ENCODE peak calls at places on chromosomes 16 and 17, in seven cellular contexts. One of them, this sample, is unnamed.

GRCh38 chr17:39404542-39405378 is 3.3 kb upstream of the FBXL20 start:
- DNase-seq in HCT116: no peak
- DNase-seq in K562: peak
- DNase-seq in SK-N-SH: no peak
- DNase-seq in HepG2: no peak
- DNase-seq in GM12878: no peak
- DNase-seq in H1: no peak
- DNase-seq in this sample: no peak

GRCh38 chr16:70433456-70434103 is 5.3 kb downstream of the ST3GAL2 start:
- DNase-seq in HCT116: no peak
- DNase-seq in K562: no peak
- DNase-seq in SK-N-SH: peak
- DNase-seq in HepG2: no peak
- DNase-seq in GM12878: no peak
- DNase-seq in H1: no peak
- DNase-seq in this sample: no peak

GRCh38 chr16:2963074-2963610 is 933 bp upstream of the KREMEN2 start:
- DNase-seq in HCT116: no peak
- DNase-seq in K562: peak
- DNase-seq in SK-N-SH: no peak
- DNase-seq in HepG2: no peak
- DNase-seq in GM12878: no peak
- DNase-seq in H1: no peak
- DNase-seq in this sample: no peak

GRCh38 chr16:324451-325334 is 27.8 kb downstream of the AXIN1 start:
- DNase-seq in HCT116: no peak
- DNase-seq in K562: peak
- DNase-seq in SK-N-SH: no peak
- DNase-seq in HepG2: no peak
- DNase-seq in GM12878: no peak
- DNase-seq in H1: no peak
- DNase-seq in this sample: no peak

GRCh38 chr17:1746975-1747543 is 4.4 kb downstream of the SERPINF2 start:
- DNase-seq in HCT116: no peak
- DNase-seq in K562: no peak
- DNase-seq in SK-N-SH: no peak
- DNase-seq in HepG2: no peak
- DNase-seq in GM12878: no peak
- DNase-seq in H1: peak
- DNase-seq in this sample: no peak

GRCh38 chr16:87206646-87207451 is 110.3 kb downstream of the C16orf95 start:
- DNase-seq in HCT116: peak
- DNase-seq in K562: no peak
- DNase-seq in SK-N-SH: no peak
- DNase-seq in HepG2: no peak
- DNase-seq in GM12878: no peak
- DNase-seq in H1: no peak
- DNase-seq in this sample: peak

GRCh38 chr16:10181196-10182162 is 749 bp downstream of the GRIN2A start:
- DNase-seq in HCT116: peak
- DNase-seq in K562: peak
- DNase-seq in SK-N-SH: peak
- DNase-seq in HepG2: peak
- DNase-seq in GM12878: no peak
- DNase-seq in H1: peak
- DNase-seq in this sample: peak

GRCh38 chr17:64507418-64507766 is 615 bp downstream of the CEP95 start:
- DNase-seq in HCT116: no peak
- DNase-seq in K562: peak
- DNase-seq in SK-N-SH: peak
- DNase-seq in HepG2: peak
- DNase-seq in GM12878: no peak
- DNase-seq in H1: no peak
- DNase-seq in this sample: peak

GRCh38 chr16:81645303-81645702 is 133.8 kb upstream of the PLCG2 start:
- DNase-seq in HCT116: no peak
- DNase-seq in K562: no peak
- DNase-seq in SK-N-SH: peak
- DNase-seq in HepG2: no peak
- DNase-seq in GM12878: no peak
- DNase-seq in H1: no peak
- DNase-seq in this sample: no peak

GRCh38 chr17:59331929-59332889 is 754 bp downstream of the YPEL2 start:
- DNase-seq in HCT116: no peak
- DNase-seq in K562: no peak
- DNase-seq in SK-N-SH: peak
- DNase-seq in HepG2: no peak
- DNase-seq in GM12878: no peak
- DNase-seq in H1: peak
- DNase-seq in this sample: no peak

GRCh38 chr17:34711646-34712045 is 132.3 kb downstream of the TMEM132E start:
- DNase-seq in HCT116: no peak
- DNase-seq in K562: no peak
- DNase-seq in SK-N-SH: no peak
- DNase-seq in HepG2: no peak
- DNase-seq in GM12878: no peak
- DNase-seq in H1: no peak
- DNase-seq in this sample: no peak

GRCh38 chr17:19720631-19721426 is 4.4 kb upstream of the SLC47A2 start:
- DNase-seq in HCT116: no peak
- DNase-seq in K562: no peak
- DNase-seq in SK-N-SH: no peak
- DNase-seq in HepG2: peak
- DNase-seq in GM12878: no peak
- DNase-seq in H1: no peak
- DNase-seq in this sample: no peak

GRCh38 chr16:2470603-2471015 is 488 bp upstream of the NTN3 start:
- DNase-seq in HCT116: no peak
- DNase-seq in K562: no peak
- DNase-seq in SK-N-SH: no peak
- DNase-seq in HepG2: no peak
- DNase-seq in GM12878: no peak
- DNase-seq in H1: no peak
- DNase-seq in this sample: no peak

GRCh38 chr17:78572277-78573205 is 4.7 kb downstream of the DNAH17 start:
- DNase-seq in HCT116: no peak
- DNase-seq in K562: no peak
- DNase-seq in SK-N-SH: peak
- DNase-seq in HepG2: no peak
- DNase-seq in GM12878: no peak
- DNase-seq in H1: no peak
- DNase-seq in this sample: peak

GRCh38 chr17:35577826-35578194 is 561 bp downstream of the PEX12 start:
- DNase-seq in HCT116: no peak
- DNase-seq in K562: no peak
- DNase-seq in SK-N-SH: peak
- DNase-seq in HepG2: no peak
- DNase-seq in GM12878: no peak
- DNase-seq in H1: no peak
- DNase-seq in this sample: peak

GRCh38 chr17:44977065-44977464 is 9.0 kb upstream of the C1QL1 start:
- DNase-seq in HCT116: no peak
- DNase-seq in K562: no peak
- DNase-seq in SK-N-SH: no peak
- DNase-seq in HepG2: no peak
- DNase-seq in GM12878: no peak
- DNase-seq in H1: no peak
- DNase-seq in this sample: no peak

GRCh38 chr17:44978807-44979206 is 10.7 kb upstream of the C1QL1 start:
- DNase-seq in HCT116: no peak
- DNase-seq in K562: no peak
- DNase-seq in SK-N-SH: no peak
- DNase-seq in HepG2: no peak
- DNase-seq in GM12878: no peak
- DNase-seq in H1: no peak
- DNase-seq in this sample: no peak

GRCh38 chr17:44972953-44973352 is 4.8 kb upstream of the C1QL1 start:
- DNase-seq in HCT116: no peak
- DNase-seq in K562: no peak
- DNase-seq in SK-N-SH: no peak
- DNase-seq in HepG2: peak
- DNase-seq in GM12878: no peak
- DNase-seq in H1: no peak
- DNase-seq in this sample: no peak

GRCh38 chr17:44977740-44978584 is 9.9 kb upstream of the C1QL1 start:
- DNase-seq in HCT116: no peak
- DNase-seq in K562: no peak
- DNase-seq in SK-N-SH: no peak
- DNase-seq in HepG2: no peak
- DNase-seq in GM12878: no peak
- DNase-seq in H1: no peak
- DNase-seq in this sample: no peak

GRCh38 chr17:44976198-44976597 is 8.1 kb upstream of the C1QL1 start:
- DNase-seq in HCT116: no peak
- DNase-seq in K562: no peak
- DNase-seq in SK-N-SH: no peak
- DNase-seq in HepG2: no peak
- DNase-seq in GM12878: no peak
- DNase-seq in H1: no peak
- DNase-seq in this sample: no peak
- TF ChIP-seq JUND in HCT116: no peak
- TF ChIP-seq JUND in K562: no peak
- TF ChIP-seq JUND in SK-N-SH: no peak
- TF ChIP-seq JUND in HepG2: no peak
- TF ChIP-seq JUND in GM12878: no peak
- TF ChIP-seq JUND in H1: no peak
- TF ChIP-seq JUND in this sample: no peak

GRCh38 chr17:81091134-81091530 is 56.2 kb downstream of the BAIAP2 start:
- DNase-seq in HCT116: no peak
- DNase-seq in K562: no peak
- DNase-seq in SK-N-SH: no peak
- DNase-seq in HepG2: no peak
- DNase-seq in GM12878: no peak
- DNase-seq in H1: no peak
- DNase-seq in this sample: no peak

GRCh38 chr17:81091774-81092517 is 57.0 kb downstream of the BAIAP2 start:
- DNase-seq in HCT116: no peak
- DNase-seq in K562: no peak
- DNase-seq in SK-N-SH: peak
- DNase-seq in HepG2: no peak
- DNase-seq in GM12878: no peak
- DNase-seq in H1: no peak
- DNase-seq in this sample: no peak

GRCh38 chr17:81092518-81093095 is 57.7 kb downstream of the BAIAP2 start:
- DNase-seq in HCT116: no peak
- DNase-seq in K562: peak
- DNase-seq in SK-N-SH: no peak
- DNase-seq in HepG2: no peak
- DNase-seq in GM12878: no peak
- DNase-seq in H1: no peak
- DNase-seq in this sample: no peak

GRCh38 chr17:81093576-81094223 is 58.7 kb downstream of the BAIAP2 start:
- DNase-seq in HCT116: no peak
- DNase-seq in K562: no peak
- DNase-seq in SK-N-SH: peak
- DNase-seq in HepG2: no peak
- DNase-seq in GM12878: no peak
- DNase-seq in H1: no peak
- DNase-seq in this sample: no peak

DNA sequence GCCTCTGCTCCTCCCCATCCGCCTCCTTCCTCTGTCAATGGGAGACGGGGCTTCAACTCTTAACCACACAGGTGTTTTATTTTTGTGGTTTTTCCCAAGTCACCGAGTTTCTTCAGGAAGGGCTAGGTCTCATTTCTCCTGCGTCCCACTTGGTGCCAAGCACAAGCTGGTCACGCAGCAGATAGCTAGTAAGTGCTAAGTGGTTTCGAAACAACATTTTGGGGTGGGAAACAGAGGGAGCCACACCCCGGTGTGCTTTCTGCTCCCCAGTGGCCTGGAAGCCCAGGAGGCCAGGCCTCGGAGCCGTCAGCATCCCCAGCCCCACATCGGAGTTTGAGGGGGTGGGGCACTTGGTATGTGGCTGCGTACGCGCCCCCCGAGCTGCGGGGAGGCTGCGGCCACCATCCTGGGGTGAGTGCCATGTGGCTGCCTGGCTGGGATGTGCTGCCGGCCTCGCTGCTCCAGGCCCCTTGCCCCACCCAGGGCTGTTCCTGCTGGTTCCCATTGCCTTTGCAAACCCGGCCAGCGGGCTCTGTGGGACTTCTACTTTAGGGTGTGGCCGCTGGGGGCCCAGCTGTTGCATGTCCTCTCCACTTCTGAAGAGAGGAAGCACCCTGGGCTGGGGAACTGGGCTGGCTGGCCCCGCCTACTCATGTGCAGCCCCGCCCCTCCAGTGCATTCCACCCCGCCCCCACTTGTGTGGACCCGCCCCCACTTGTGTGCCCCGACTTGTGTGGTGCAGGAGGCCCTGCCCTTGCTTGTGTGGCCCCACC is 55.6 kb downstream of the BAIAP2 start:
- DNase-seq in HCT116: no peak
- DNase-seq in K562: peak
- DNase-seq in SK-N-SH: peak
- DNase-seq in HepG2: no peak
- DNase-seq in GM12878: no peak
- DNase-seq in H1: peak
- DNase-seq in this sample: peak
- TF ChIP-seq JUND in HCT116: no peak
- TF ChIP-seq JUND in K562: no peak
- TF ChIP-seq JUND in SK-N-SH: no peak
- TF ChIP-seq JUND in HepG2: no peak
- TF ChIP-seq JUND in GM12878: no peak
- TF ChIP-seq JUND in H1: no peak
- TF ChIP-seq JUND in this sample: no peak

GRCh38 chr16:57614546-57615343 is 13.7 kb upstream of the ADGRG1 start:
- DNase-seq in HCT116: no peak
- DNase-seq in K562: no peak
- DNase-seq in SK-N-SH: peak
- DNase-seq in HepG2: no peak
- DNase-seq in GM12878: no peak
- DNase-seq in H1: peak
- DNase-seq in this sample: no peak
- TF ChIP-seq JUND in HCT116: no peak
- TF ChIP-seq JUND in K562: no peak
- TF ChIP-seq JUND in SK-N-SH: no peak
- TF ChIP-seq JUND in HepG2: no peak
- TF ChIP-seq JUND in GM12878: no peak
- TF ChIP-seq JUND in H1: no peak
- TF ChIP-seq JUND in this sample: no peak

DNA sequence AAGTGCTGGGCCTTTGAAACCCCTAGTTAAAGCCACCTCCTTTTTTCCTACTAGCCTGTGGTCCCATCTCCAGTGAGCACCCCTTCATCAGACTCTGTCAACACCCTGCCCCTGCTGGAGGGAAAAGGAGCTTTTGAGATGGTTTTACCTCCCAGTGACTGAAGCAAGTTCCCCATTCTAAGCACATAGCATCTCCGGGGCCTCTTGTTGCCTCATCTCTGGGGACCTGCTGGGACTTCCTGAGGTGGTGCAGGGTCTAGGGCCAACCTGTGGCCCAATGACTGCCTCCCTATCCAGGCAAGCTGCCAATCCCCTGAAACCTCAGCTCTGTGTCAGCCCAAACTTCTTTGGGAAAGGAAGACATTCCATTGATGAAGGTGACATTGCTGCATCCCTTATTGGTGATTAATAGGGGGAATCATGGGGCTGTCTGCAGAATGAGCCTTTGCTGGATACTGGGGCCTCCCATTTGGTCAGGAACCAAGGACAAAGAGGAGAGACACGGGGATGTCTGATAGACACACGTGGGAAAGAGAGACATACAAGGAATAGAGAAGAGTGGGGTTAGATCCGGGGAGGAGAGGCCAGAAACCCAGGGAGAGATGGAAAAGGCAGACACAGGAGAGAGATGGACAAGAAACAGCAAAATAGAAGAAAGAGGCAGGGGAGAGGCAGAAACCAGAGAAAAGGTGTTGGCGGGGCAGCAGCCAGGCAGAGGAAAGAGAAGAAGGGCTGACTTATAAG is 2.4 kb downstream of the C1QL1 start:
- DNase-seq in HCT116: no peak
- DNase-seq in K562: no peak
- DNase-seq in SK-N-SH: no peak
- DNase-seq in HepG2: no peak
- DNase-seq in GM12878: no peak
- DNase-seq in H1: no peak
- DNase-seq in this sample: no peak
- TF ChIP-seq JUND in HCT116: no peak
- TF ChIP-seq JUND in K562: no peak
- TF ChIP-seq JUND in SK-N-SH: no peak
- TF ChIP-seq JUND in HepG2: no peak
- TF ChIP-seq JUND in GM12878: no peak
- TF ChIP-seq JUND in H1: no peak
- TF ChIP-seq JUND in this sample: no peak